ENCODE peak calls at places on chromosomes 4 and X, in six cellular contexts. One of them, this sample, is unnamed.

GRCh38 chrX:136584545-136584944 is 52.5 kb downstream of the VGLL1 start:
- DNase-seq in body of pancreas: no peak
- DNase-seq in fibroblast of pulmonary artery: no peak
- DNase-seq in AG04450: no peak
- DNase-seq in astrocyte of the cerebellum: no peak
- DNase-seq in lower leg skin: no peak
- DNase-seq in this sample: no peak

GRCh38 chr4:2313366-2313765 is 51.5 kb upstream of the MXD4 start:
- DNase-seq in body of pancreas: no peak
- DNase-seq in fibroblast of pulmonary artery: no peak
- DNase-seq in AG04450: no peak
- DNase-seq in astrocyte of the cerebellum: no peak
- DNase-seq in lower leg skin: no peak
- DNase-seq in this sample: no peak

GRCh38 chr4:6492861-6493667 is 20.6 kb upstream of the PPP2R2C start:
- DNase-seq in body of pancreas: no peak
- DNase-seq in fibroblast of pulmonary artery: no peak
- DNase-seq in AG04450: no peak
- DNase-seq in astrocyte of the cerebellum: no peak
- DNase-seq in lower leg skin: peak
- DNase-seq in this sample: no peak

GRCh38 chr4:25406081-25406692 is 29.1 kb downstream of the ANAPC4 start:
- DNase-seq in body of pancreas: no peak
- DNase-seq in fibroblast of pulmonary artery: peak
- DNase-seq in AG04450: peak
- DNase-seq in astrocyte of the cerebellum: no peak
- DNase-seq in lower leg skin: no peak
- DNase-seq in this sample: no peak

GRCh38 chr4:39047691-39048090 is 14.3 kb upstream of the KLHL5 start:
- DNase-seq in body of pancreas: no peak
- DNase-seq in fibroblast of pulmonary artery: peak
- DNase-seq in AG04450: no peak
- DNase-seq in astrocyte of the cerebellum: no peak
- DNase-seq in lower leg skin: no peak
- DNase-seq in this sample: no peak

GRCh38 chr4:20086768-20087167 is 164.9 kb upstream of the SLIT2 start:
- DNase-seq in body of pancreas: no peak
- DNase-seq in fibroblast of pulmonary artery: no peak
- DNase-seq in AG04450: no peak
- DNase-seq in astrocyte of the cerebellum: no peak
- DNase-seq in lower leg skin: no peak
- DNase-seq in this sample: no peak

GRCh38 chr4:76879731-76880364 is 18.1 kb downstream of the SOWAHB start:
- DNase-seq in body of pancreas: no peak
- DNase-seq in fibroblast of pulmonary artery: no peak
- DNase-seq in AG04450: peak
- DNase-seq in astrocyte of the cerebellum: no peak
- DNase-seq in lower leg skin: no peak
- DNase-seq in this sample: no peak

GRCh38 chr4:16544251-16544721 is 318.0 kb upstream of the TAPT1 start:
- DNase-seq in body of pancreas: peak
- DNase-seq in fibroblast of pulmonary artery: peak
- DNase-seq in AG04450: peak
- DNase-seq in astrocyte of the cerebellum: no peak
- DNase-seq in lower leg skin: peak
- DNase-seq in this sample: no peak

GRCh38 chr4:160810415-160810814 is 1353.4 kb downstream of the FSTL5 start:
- DNase-seq in body of pancreas: no peak
- DNase-seq in fibroblast of pulmonary artery: no peak
- DNase-seq in AG04450: no peak
- DNase-seq in astrocyte of the cerebellum: no peak
- DNase-seq in lower leg skin: no peak
- DNase-seq in this sample: no peak

GRCh38 chrX:31652651-31653050 is 580.8 kb upstream of the FTHL17 start:
- DNase-seq in body of pancreas: no peak
- DNase-seq in fibroblast of pulmonary artery: no peak
- DNase-seq in AG04450: no peak
- DNase-seq in astrocyte of the cerebellum: no peak
- DNase-seq in lower leg skin: no peak
- DNase-seq in this sample: no peak

GRCh38 chr4:111869339-111869738 is 275.9 kb upstream of the FAM241A start:
- DNase-seq in body of pancreas: no peak
- DNase-seq in fibroblast of pulmonary artery: no peak
- DNase-seq in AG04450: no peak
- DNase-seq in astrocyte of the cerebellum: no peak
- DNase-seq in lower leg skin: no peak
- DNase-seq in this sample: no peak

GRCh38 chr4:55005910-55006309 is 119.5 kb downstream of the KDR start:
- DNase-seq in body of pancreas: no peak
- DNase-seq in fibroblast of pulmonary artery: no peak
- DNase-seq in AG04450: no peak
- DNase-seq in astrocyte of the cerebellum: no peak
- DNase-seq in lower leg skin: no peak
- DNase-seq in this sample: no peak

GRCh38 chr4:112099701-112100289 is 45.5 kb upstream of the FAM241A start:
- DNase-seq in body of pancreas: no peak
- DNase-seq in fibroblast of pulmonary artery: peak
- DNase-seq in AG04450: peak
- DNase-seq in astrocyte of the cerebellum: peak
- DNase-seq in lower leg skin: no peak
- DNase-seq in this sample: no peak

GRCh38 chr4:64781737-64782326 is 372.6 kb upstream of the TECRL start:
- DNase-seq in body of pancreas: no peak
- DNase-seq in fibroblast of pulmonary artery: peak
- DNase-seq in AG04450: no peak
- DNase-seq in astrocyte of the cerebellum: peak
- DNase-seq in lower leg skin: no peak
- DNase-seq in this sample: no peak

GRCh38 chr4:6962211-6963041 is 52.8 kb downstream of the TBC1D14 start:
- DNase-seq in body of pancreas: peak
- DNase-seq in fibroblast of pulmonary artery: no peak
- DNase-seq in AG04450: no peak
- DNase-seq in astrocyte of the cerebellum: no peak
- DNase-seq in lower leg skin: no peak
- DNase-seq in this sample: no peak

GRCh38 chr4:141177171-141177570 is 43.5 kb upstream of the ZNF330 start:
- DNase-seq in body of pancreas: peak
- DNase-seq in fibroblast of pulmonary artery: no peak
- DNase-seq in AG04450: no peak
- DNase-seq in astrocyte of the cerebellum: no peak
- DNase-seq in lower leg skin: no peak
- DNase-seq in this sample: no peak

GRCh38 chrX:12910424-12910823 is 4.0 kb downstream of the TLR8 start:
- DNase-seq in body of pancreas: no peak
- DNase-seq in fibroblast of pulmonary artery: no peak
- DNase-seq in AG04450: no peak
- DNase-seq in astrocyte of the cerebellum: no peak
- DNase-seq in lower leg skin: no peak
- DNase-seq in this sample: no peak

GRCh38 chrX:20974326-20974725 is 399.9 kb upstream of the CNKSR2 start:
- DNase-seq in body of pancreas: no peak
- DNase-seq in fibroblast of pulmonary artery: peak
- DNase-seq in AG04450: no peak
- DNase-seq in astrocyte of the cerebellum: no peak
- DNase-seq in lower leg skin: no peak
- DNase-seq in this sample: no peak

GRCh38 chr4:123784626-123785025 is 388.0 kb downstream of the SPRY1 start:
- DNase-seq in body of pancreas: no peak
- DNase-seq in fibroblast of pulmonary artery: no peak
- DNase-seq in AG04450: no peak
- DNase-seq in astrocyte of the cerebellum: no peak
- DNase-seq in lower leg skin: no peak
- DNase-seq in this sample: no peak

GRCh38 chr4:114161809-114162208 is 182.4 kb upstream of the ARSJ start:
- DNase-seq in body of pancreas: no peak
- DNase-seq in fibroblast of pulmonary artery: no peak
- DNase-seq in AG04450: no peak
- DNase-seq in astrocyte of the cerebellum: no peak
- DNase-seq in lower leg skin: no peak
- DNase-seq in this sample: no peak

GRCh38 chr4:108018038-108018883 is 28.6 kb downstream of the HADH start:
- DNase-seq in body of pancreas: peak
- DNase-seq in fibroblast of pulmonary artery: peak
- DNase-seq in AG04450: peak
- DNase-seq in astrocyte of the cerebellum: peak
- DNase-seq in lower leg skin: peak
- DNase-seq in this sample: peak

GRCh38 chrX:146907391-146908240 is 93.1 kb upstream of the CXorf51A start:
- DNase-seq in body of pancreas: no peak
- DNase-seq in fibroblast of pulmonary artery: no peak
- DNase-seq in AG04450: no peak
- DNase-seq in astrocyte of the cerebellum: peak
- DNase-seq in lower leg skin: no peak
- DNase-seq in this sample: no peak

GRCh38 chr4:95428216-95429085 is 120.3 kb downstream of the UNC5C start:
- DNase-seq in body of pancreas: no peak
- DNase-seq in fibroblast of pulmonary artery: no peak
- DNase-seq in AG04450: no peak
- DNase-seq in astrocyte of the cerebellum: peak
- DNase-seq in lower leg skin: no peak
- DNase-seq in this sample: no peak

GRCh38 chrX:112696506-112696905 is 16.8 kb upstream of the LHFPL1 start:
- DNase-seq in body of pancreas: no peak
- DNase-seq in fibroblast of pulmonary artery: no peak
- DNase-seq in AG04450: no peak
- DNase-seq in astrocyte of the cerebellum: no peak
- DNase-seq in lower leg skin: no peak
- DNase-seq in this sample: no peak

GRCh38 chr4:48543796-48544195 is 53.7 kb downstream of the ZAR1 start:
- DNase-seq in body of pancreas: no peak
- DNase-seq in fibroblast of pulmonary artery: peak
- DNase-seq in AG04450: no peak
- DNase-seq in astrocyte of the cerebellum: no peak
- DNase-seq in lower leg skin: no peak
- DNase-seq in this sample: no peak

GRCh38 chr4:76882630-76883029 is 15.3 kb downstream of the SOWAHB start:
- DNase-seq in body of pancreas: no peak
- DNase-seq in fibroblast of pulmonary artery: no peak
- DNase-seq in AG04450: no peak
- DNase-seq in astrocyte of the cerebellum: no peak
- DNase-seq in lower leg skin: no peak
- DNase-seq in this sample: no peak

GRCh38 chr4:80361329-80361900 is 25.9 kb downstream of the CFAP299 start:
- DNase-seq in body of pancreas: no peak
- DNase-seq in fibroblast of pulmonary artery: peak
- DNase-seq in AG04450: no peak
- DNase-seq in astrocyte of the cerebellum: peak
- DNase-seq in lower leg skin: no peak
- DNase-seq in this sample: no peak

GRCh38 chrX:103817502-103817901 is 14.6 kb downstream of the RAB9B start:
- DNase-seq in body of pancreas: no peak
- DNase-seq in fibroblast of pulmonary artery: peak
- DNase-seq in AG04450: no peak
- DNase-seq in astrocyte of the cerebellum: peak
- DNase-seq in lower leg skin: no peak
- DNase-seq in this sample: no peak

GRCh38 chr4:68904786-68905185 is 46.8 kb downstream of the UGT2A3 start:
- DNase-seq in body of pancreas: peak
- DNase-seq in fibroblast of pulmonary artery: no peak
- DNase-seq in AG04450: no peak
- DNase-seq in astrocyte of the cerebellum: no peak
- DNase-seq in lower leg skin: no peak
- DNase-seq in this sample: no peak
- H3K4me3 ChIP-seq in body of pancreas: no peak
- H3K4me3 ChIP-seq in fibroblast of pulmonary artery: no peak
- H3K4me3 ChIP-seq in AG04450: no peak
- H3K4me3 ChIP-seq in astrocyte of the cerebellum: no peak
- H3K4me3 ChIP-seq in lower leg skin: no peak
- H3K4me3 ChIP-seq in this sample: no peak

DNA sequence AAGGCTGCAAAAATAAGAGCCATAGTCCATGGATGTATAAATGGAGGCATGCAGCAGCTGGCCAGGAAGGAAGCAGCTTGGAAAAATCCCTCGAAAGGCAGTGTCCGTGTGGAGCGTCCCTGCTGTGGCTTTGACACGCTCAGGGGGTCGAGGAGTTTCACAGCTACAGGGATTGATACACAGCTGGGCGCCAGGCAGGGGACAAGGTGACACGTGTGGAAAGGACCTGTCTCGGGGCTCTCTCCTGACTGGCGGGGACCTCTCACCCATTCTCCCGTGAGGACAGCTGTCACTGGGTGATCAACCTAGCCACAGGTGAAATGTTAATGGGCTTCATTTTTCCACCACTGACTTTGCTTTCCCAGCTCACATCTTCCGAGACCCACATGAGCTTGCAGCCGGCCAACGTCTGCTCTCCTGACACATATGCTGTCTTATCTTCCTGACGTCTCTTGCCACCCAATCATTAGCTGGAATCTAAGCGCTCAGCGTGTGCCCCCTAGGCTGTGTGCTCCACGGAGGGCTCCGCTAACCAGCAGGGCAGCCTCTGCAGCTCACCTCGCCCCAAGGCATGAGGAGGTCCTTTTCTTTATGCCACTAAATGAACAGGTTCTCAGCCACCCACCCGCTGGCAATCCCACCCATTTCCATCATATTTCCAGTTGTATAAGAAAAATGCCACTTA is 89.4 kb upstream of the AFAP1 start:
- DNase-seq in body of pancreas: no peak
- DNase-seq in fibroblast of pulmonary artery: no peak
- DNase-seq in AG04450: no peak
- DNase-seq in astrocyte of the cerebellum: no peak
- DNase-seq in lower leg skin: no peak
- DNase-seq in this sample: no peak
- H3K4me3 ChIP-seq in body of pancreas: no peak
- H3K4me3 ChIP-seq in fibroblast of pulmonary artery: no peak
- H3K4me3 ChIP-seq in AG04450: no peak
- H3K4me3 ChIP-seq in astrocyte of the cerebellum: no peak
- H3K4me3 ChIP-seq in lower leg skin: no peak
- H3K4me3 ChIP-seq in this sample: no peak

GRCh38 chr4:165379662-165380061 is 854 bp downstream of the CPE start:
- DNase-seq in body of pancreas: no peak
- DNase-seq in fibroblast of pulmonary artery: no peak
- DNase-seq in AG04450: no peak
- DNase-seq in astrocyte of the cerebellum: no peak
- DNase-seq in lower leg skin: peak
- DNase-seq in this sample: no peak
- H3K4me3 ChIP-seq in body of pancreas: peak
- H3K4me3 ChIP-seq in fibroblast of pulmonary artery: peak
- H3K4me3 ChIP-seq in AG04450: peak
- H3K4me3 ChIP-seq in astrocyte of the cerebellum: peak
- H3K4me3 ChIP-seq in lower leg skin: peak
- H3K4me3 ChIP-seq in this sample: peak

GRCh38 chr4:56389558-56389957 is 2.3 kb upstream of the AASDH start:
- DNase-seq in body of pancreas: no peak
- DNase-seq in fibroblast of pulmonary artery: no peak
- DNase-seq in AG04450: no peak
- DNase-seq in astrocyte of the cerebellum: no peak
- DNase-seq in lower leg skin: no peak
- DNase-seq in this sample: no peak

GRCh38 chr4:56388311-56388710 is 1.0 kb upstream of the AASDH start:
- DNase-seq in body of pancreas: no peak
- DNase-seq in fibroblast of pulmonary artery: no peak
- DNase-seq in AG04450: no peak
- DNase-seq in astrocyte of the cerebellum: no peak
- DNase-seq in lower leg skin: no peak
- DNase-seq in this sample: no peak

GRCh38 chr4:56387023-56388001 is at the start of gene AASDH:
- DNase-seq in body of pancreas: peak
- DNase-seq in fibroblast of pulmonary artery: peak
- DNase-seq in AG04450: peak
- DNase-seq in astrocyte of the cerebellum: peak
- DNase-seq in lower leg skin: peak
- DNase-seq in this sample: peak

GRCh38 chr4:56391270-56391669 is 4.0 kb upstream of the AASDH start:
- DNase-seq in body of pancreas: no peak
- DNase-seq in fibroblast of pulmonary artery: no peak
- DNase-seq in AG04450: no peak
- DNase-seq in astrocyte of the cerebellum: no peak
- DNase-seq in lower leg skin: no peak
- DNase-seq in this sample: no peak

GRCh38 chr4:56386091-56386490 is 1.2 kb downstream of the AASDH start:
- DNase-seq in body of pancreas: no peak
- DNase-seq in fibroblast of pulmonary artery: no peak
- DNase-seq in AG04450: no peak
- DNase-seq in astrocyte of the cerebellum: no peak
- DNase-seq in lower leg skin: no peak
- DNase-seq in this sample: no peak
- H3K4me3 ChIP-seq in body of pancreas: no peak
- H3K4me3 ChIP-seq in fibroblast of pulmonary artery: peak
- H3K4me3 ChIP-seq in AG04450: peak
- H3K4me3 ChIP-seq in astrocyte of the cerebellum: peak
- H3K4me3 ChIP-seq in lower leg skin: no peak
- H3K4me3 ChIP-seq in this sample: peak

This sample was measured in skeletal muscle cell.